ENCODE peak calls at places on chromosomes 5 and 9, in ten cellular contexts. Z is transverse colon; W is adrenal gland; U is CD8-positive, alpha-beta T cell; M is AG09319; D is cardiac fibroblast; P is fibroblast of mammary gland; Q is bronchial epithelial cell; S is body of pancreas; O is GM10248. L is an unnamed sample.

GRCh38 chr9:121225240-121225639 is 23.6 kb upstream of the RAB14 start:
- DNase-seq in Z (no peak), W (no peak), U (no peak), M (no peak), D (no peak), P (no peak), Q (no peak), S (no peak), O (no peak), L (no peak)

GRCh38 chr9:96302021-96302420 is at the start of gene HSD17B3:
- DNase-seq in Z (no peak), W (no peak), U (no peak), M (no peak), D (peak), P (no peak), Q (peak), S (no peak), O (no peak), L (no peak)

GRCh38 chr5:157602505-157602904 is 26.9 kb upstream of the ADAM19 start:
- DNase-seq in Z (no peak), W (no peak), U (no peak), M (no peak), D (no peak), P (peak), Q (peak), S (no peak), O (no peak), L (no peak)

GRCh38 chr9:114246558-114246957 is 76.3 kb upstream of the ORM1 start:
- DNase-seq in Z (no peak), W (no peak), U (no peak), M (peak), D (no peak), P (no peak), Q (no peak), S (no peak), O (no peak), L (no peak)

GRCh38 chr5:119582987-119583386 is 46.4 kb upstream of the FAM170A start:
- DNase-seq in Z (no peak), W (no peak), U (no peak), M (no peak), D (no peak), P (no peak), Q (no peak), S (no peak), O (no peak), L (no peak)

GRCh38 chr5:39195198-39195826 is 24.1 kb downstream of the FYB1 start:
- DNase-seq in Z (no peak), W (no peak), U (no peak), M (no peak), D (no peak), P (no peak), Q (no peak), S (no peak), O (no peak), L (no peak)

GRCh38 chr5:118698774-118699173 is 289.6 kb downstream of the DTWD2 start:
- DNase-seq in Z (no peak), W (no peak), U (no peak), M (no peak), D (no peak), P (no peak), Q (no peak), S (no peak), O (no peak), L (no peak)

GRCh38 chr5:79560774-79561524 is 47.0 kb upstream of the HOMER1 start:
- DNase-seq in Z (no peak), W (no peak), U (no peak), M (no peak), D (no peak), P (peak), Q (peak), S (no peak), O (peak), L (no peak)

GRCh38 chr5:44740655-44741054 is 68.1 kb upstream of the MRPS30 start:
- DNase-seq in Z (no peak), W (no peak), U (no peak), M (no peak), D (no peak), P (no peak), Q (no peak), S (no peak), O (no peak), L (no peak)
- TF ChIP-seq CTCF in Z (no peak), W (no peak), U (no peak), M (no peak), D (no peak), P (no peak), Q (no peak), S (no peak), O (no peak), L (no peak)

DNA sequence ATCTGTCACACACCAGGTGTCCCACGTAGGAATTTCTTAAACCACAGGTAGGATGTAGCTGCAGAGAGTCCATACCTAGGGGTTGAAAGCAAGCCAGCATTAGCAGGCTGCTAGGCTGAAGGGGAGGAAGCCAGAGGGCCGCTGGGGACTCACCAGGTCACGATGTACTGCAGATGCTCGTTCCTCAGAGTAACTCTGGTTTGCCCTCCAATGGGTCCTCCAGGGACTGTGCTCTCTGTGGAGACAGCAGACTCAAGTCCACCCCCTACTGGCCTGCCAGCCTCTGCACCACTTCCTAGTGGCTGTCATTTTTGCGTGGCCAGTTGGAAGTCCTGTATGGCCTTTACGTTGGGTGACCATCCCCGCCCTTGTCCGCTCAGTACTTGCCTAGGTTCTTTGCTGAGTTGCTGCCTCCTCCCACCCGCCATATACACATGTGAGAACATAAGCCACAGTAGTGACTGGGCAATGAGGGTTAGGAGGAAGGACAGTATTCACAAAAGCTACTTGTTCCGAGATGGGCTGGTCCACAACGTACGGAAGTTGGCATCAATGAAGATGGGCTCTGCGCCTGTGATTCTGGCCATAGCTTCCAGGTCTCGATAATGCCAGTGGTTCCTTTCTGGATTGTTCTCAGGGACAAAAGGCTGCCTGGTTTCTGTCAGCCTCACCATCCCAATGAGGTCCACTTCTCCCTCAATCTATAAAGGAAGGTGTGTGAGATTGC is 4.1 kb downstream of the RPL7A start:
- DNase-seq in Z (no peak), W (peak), U (no peak), M (no peak), D (peak), P (peak), Q (peak), S (peak), O (peak), L (no peak)
- TF ChIP-seq CTCF in Z (peak), W (peak), U (no peak), M (peak), D (peak), P (peak), Q (peak), S (peak), O (peak), L (peak)

GRCh38 chr5:148912714-148913398 is 86.4 kb downstream of the ADRB2 start:
- DNase-seq in Z (no peak), W (no peak), U (no peak), M (peak), D (peak), P (peak), Q (peak), S (peak), O (no peak), L (no peak)
- TF ChIP-seq CTCF in Z (no peak), W (no peak), U (no peak), M (peak), D (peak), P (peak), Q (peak), S (peak), O (no peak), L (peak)

GRCh38 chr9:35522725-35523124 is 32.8 kb downstream of the RUSC2 start:
- DNase-seq in Z (no peak), W (no peak), U (no peak), M (no peak), D (no peak), P (no peak), Q (no peak), S (no peak), O (no peak), L (no peak)

GRCh38 chr9:35519697-35520403 is 29.9 kb downstream of the RUSC2 start:
- DNase-seq in Z (no peak), W (no peak), U (no peak), M (no peak), D (no peak), P (peak), Q (peak), S (no peak), O (no peak), L (no peak)

GRCh38 chr9:35521708-35522107 is 31.8 kb downstream of the RUSC2 start:
- DNase-seq in Z (no peak), W (no peak), U (no peak), M (no peak), D (peak), P (peak), Q (no peak), S (no peak), O (no peak), L (no peak)

GRCh38 chr9:35520404-35520790 is 30.5 kb downstream of the RUSC2 start:
- DNase-seq in Z (no peak), W (no peak), U (no peak), M (no peak), D (no peak), P (no peak), Q (no peak), S (no peak), O (no peak), L (no peak)

DNA sequence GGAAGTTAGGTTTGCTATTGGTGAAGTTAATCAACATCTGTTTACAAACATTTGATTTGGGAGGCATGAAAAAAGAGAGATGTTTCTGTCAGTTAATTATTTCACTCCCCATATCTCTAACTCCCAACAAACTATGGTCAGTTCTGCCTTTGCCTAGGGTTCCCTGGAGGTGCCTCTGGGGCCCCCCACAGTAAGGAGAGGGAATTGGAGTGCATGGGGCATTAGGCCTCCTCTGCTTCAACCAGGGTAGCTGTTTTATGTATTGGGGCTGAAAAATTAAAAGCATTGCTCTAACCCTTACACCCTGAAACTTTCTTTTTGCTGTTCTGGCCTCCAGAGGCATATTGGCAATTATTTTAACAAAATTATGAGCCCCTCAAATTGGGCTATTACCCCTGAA is 32.3 kb downstream of the RUSC2 start:
- DNase-seq in Z (no peak), W (no peak), U (no peak), M (no peak), D (no peak), P (no peak), Q (no peak), S (no peak), O (no peak), L (no peak)
- TF ChIP-seq CTCF in Z (no peak), W (no peak), U (no peak), M (peak), D (peak), P (peak), Q (no peak), S (no peak), O (no peak), L (peak)

DNA sequence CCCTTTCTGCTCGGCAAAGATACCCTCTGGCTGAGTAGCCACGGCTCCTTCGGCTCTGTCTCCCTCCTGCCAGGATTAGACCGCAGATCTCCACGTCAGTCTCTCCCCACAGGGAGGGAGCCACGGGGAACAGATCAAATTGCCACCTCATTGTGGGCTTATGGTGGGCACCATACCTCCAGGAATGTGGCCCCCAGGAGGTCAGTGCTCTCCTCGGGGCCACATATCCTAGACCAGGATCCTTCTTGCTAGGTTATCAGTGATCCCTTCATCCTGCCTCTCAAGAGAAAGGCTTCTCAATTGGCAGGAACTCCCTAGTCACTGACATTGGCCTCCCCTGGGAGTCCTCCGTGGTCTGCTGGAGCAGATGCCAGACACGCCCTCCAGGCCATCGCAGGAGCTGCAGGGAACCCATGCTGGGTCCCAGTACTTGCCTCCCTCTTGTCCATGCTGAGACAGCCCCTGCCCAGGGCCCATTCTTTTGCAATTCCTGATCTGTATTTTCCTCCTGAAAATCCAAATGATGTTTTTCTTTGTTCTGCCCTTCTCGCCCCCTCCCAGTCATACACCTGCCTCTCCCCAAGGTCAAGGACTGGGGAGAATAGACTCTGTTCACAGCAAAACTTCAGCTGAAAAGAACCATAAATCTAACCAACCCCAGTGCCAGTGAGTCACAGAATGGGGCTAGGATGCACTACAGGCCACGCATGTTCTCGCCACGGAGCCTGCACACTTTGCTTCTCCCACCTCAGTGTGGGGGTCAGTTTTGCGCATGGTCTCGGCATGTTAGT is 31.6 kb upstream of the ENHO start:
- DNase-seq in Z (no peak), W (no peak), U (no peak), M (no peak), D (no peak), P (no peak), Q (no peak), S (no peak), O (no peak), L (no peak)
- TF ChIP-seq CTCF in Z (no peak), W (no peak), U (no peak), M (no peak), D (no peak), P (no peak), Q (no peak), S (no peak), O (no peak), L (no peak)

L was measured in progenitor cell of endocrine pancreas.